ENCODE peak calls at places on chromosomes 1 and 21, in eight cellular contexts. One of them, this sample, is unnamed.

GRCh38 chr1:6996371-6996770 is 211.1 kb downstream of the CAMTA1 start:
- DNase-seq in brain microvascular endothelial cell: no peak
- DNase-seq in BJ: no peak
- DNase-seq in HCT116: no peak
- DNase-seq in cardiac muscle cell: no peak
- DNase-seq in psoas muscle: no peak
- DNase-seq in lung: no peak
- DNase-seq in heart right ventricle: no peak
- DNase-seq in this sample: no peak

GRCh38 chr21:16117851-16118592 is 388.2 kb downstream of the USP25 start:
- DNase-seq in brain microvascular endothelial cell: peak; percentile 51
- DNase-seq in HCT116: no peak
- DNase-seq in heart right ventricle: no peak
- DNase-seq in BJ: peak; percentile 78
- DNase-seq in lung: no peak
- DNase-seq in psoas muscle: no peak
- DNase-seq in cardiac muscle cell: no peak
- DNase-seq in this sample: peak; percentile 5

GRCh38 chr1:116151739-116152576 is 40.8 kb downstream of the MAB21L3 start:
- DNase-seq in BJ: peak; percentile 9
- DNase-seq in cardiac muscle cell: peak; percentile 83
- DNase-seq in brain microvascular endothelial cell: peak; percentile 59
- DNase-seq in HCT116: peak; percentile 26
- DNase-seq in lung: peak; percentile 67
- DNase-seq in heart right ventricle: peak; percentile 70
- DNase-seq in psoas muscle: peak; percentile 84
- DNase-seq in this sample: peak; percentile 14

GRCh38 chr1:117512728-117513321 is 93.0 kb upstream of the TENT5C start:
- DNase-seq in brain microvascular endothelial cell: no peak
- DNase-seq in lung: no peak
- DNase-seq in cardiac muscle cell: peak; percentile 21
- DNase-seq in heart right ventricle: no peak
- DNase-seq in HCT116: no peak
- DNase-seq in BJ: no peak
- DNase-seq in psoas muscle: no peak
- DNase-seq in this sample: no peak

GRCh38 chr1:207056673-207057072 is 3.6 kb downstream of the PFKFB2 start:
- DNase-seq in lung: no peak
- DNase-seq in psoas muscle: no peak
- DNase-seq in cardiac muscle cell: no peak
- DNase-seq in heart right ventricle: no peak
- DNase-seq in HCT116: no peak
- DNase-seq in brain microvascular endothelial cell: no peak
- DNase-seq in BJ: no peak
- DNase-seq in this sample: no peak

GRCh38 chr1:175075572-175076568 is 8.2 kb downstream of the TNN start:
- DNase-seq in cardiac muscle cell: no peak
- DNase-seq in brain microvascular endothelial cell: peak; percentile 38
- DNase-seq in psoas muscle: no peak
- DNase-seq in BJ: no peak
- DNase-seq in lung: no peak
- DNase-seq in HCT116: no peak
- DNase-seq in heart right ventricle: no peak
- DNase-seq in this sample: no peak

GRCh38 chr1:19113362-19114092 is 96.5 kb downstream of the UBR4 start:
- DNase-seq in HCT116: peak; percentile 33
- DNase-seq in lung: no peak
- DNase-seq in brain microvascular endothelial cell: peak; percentile 36
- DNase-seq in psoas muscle: no peak
- DNase-seq in heart right ventricle: no peak
- DNase-seq in BJ: no peak
- DNase-seq in cardiac muscle cell: peak; percentile 22
- DNase-seq in this sample: peak; percentile 23

GRCh38 chr1:202068596-202068995 is 54.1 kb upstream of the GPR37L1 start:
- DNase-seq in cardiac muscle cell: no peak
- DNase-seq in BJ: no peak
- DNase-seq in lung: no peak
- DNase-seq in brain microvascular endothelial cell: no peak
- DNase-seq in HCT116: no peak
- DNase-seq in psoas muscle: no peak
- DNase-seq in heart right ventricle: no peak
- DNase-seq in this sample: no peak

GRCh38 chr1:45334308-45335245 is 5.4 kb upstream of the TOE1 start:
- DNase-seq in heart right ventricle: peak; percentile 51
- DNase-seq in HCT116: no peak
- DNase-seq in brain microvascular endothelial cell: no peak
- DNase-seq in BJ: no peak
- DNase-seq in lung: no peak
- DNase-seq in cardiac muscle cell: no peak
- DNase-seq in psoas muscle: no peak
- DNase-seq in this sample: no peak

GRCh38 chr21:28644762-28645161 is 347.9 kb downstream of the LTN1 start:
- DNase-seq in lung: no peak
- DNase-seq in brain microvascular endothelial cell: no peak
- DNase-seq in heart right ventricle: no peak
- DNase-seq in HCT116: no peak
- DNase-seq in cardiac muscle cell: no peak
- DNase-seq in psoas muscle: no peak
- DNase-seq in BJ: no peak
- DNase-seq in this sample: no peak

GRCh38 chr1:1204425-1204920 is 1.9 kb downstream of the TNFRSF18 start:
- DNase-seq in brain microvascular endothelial cell: no peak
- DNase-seq in psoas muscle: peak; percentile 41
- DNase-seq in BJ: no peak
- DNase-seq in heart right ventricle: no peak
- DNase-seq in HCT116: no peak
- DNase-seq in lung: no peak
- DNase-seq in cardiac muscle cell: no peak
- DNase-seq in this sample: no peak
- H3K27me3 ChIP-seq in brain microvascular endothelial cell: peaks cover 20% of the 10 kb centered on the region
- H3K27me3 ChIP-seq in psoas muscle: peaks cover 57% of the 10 kb centered on the region
- H3K27me3 ChIP-seq in BJ: peaks cover 2% of the 10 kb centered on the region
- H3K27me3 ChIP-seq in heart right ventricle: peaks cover 32% of the 10 kb centered on the region
- H3K27me3 ChIP-seq in HCT116: no peaks in the 10 kb centered on the region
- H3K27me3 ChIP-seq in lung: peaks cover 10% of the 10 kb centered on the region
- H3K27me3 ChIP-seq in cardiac muscle cell: peaks cover 69% of the 10 kb centered on the region
- H3K27me3 ChIP-seq in this sample: peaks cover 20% of the 10 kb centered on the region

GRCh38 chr1:85264150-85264549 is 4.7 kb upstream of the C1orf52 start:
- DNase-seq in heart right ventricle: no peak
- DNase-seq in psoas muscle: no peak
- DNase-seq in lung: no peak
- DNase-seq in BJ: no peak
- DNase-seq in brain microvascular endothelial cell: no peak
- DNase-seq in cardiac muscle cell: no peak
- DNase-seq in HCT116: no peak
- DNase-seq in this sample: no peak

GRCh38 chr1:85267313-85267712 is 7.9 kb upstream of the C1orf52 start:
- DNase-seq in brain microvascular endothelial cell: no peak
- DNase-seq in heart right ventricle: no peak
- DNase-seq in BJ: no peak
- DNase-seq in HCT116: no peak
- DNase-seq in lung: no peak
- DNase-seq in psoas muscle: no peak
- DNase-seq in cardiac muscle cell: no peak
- DNase-seq in this sample: no peak

GRCh38 chr1:85273397-85273796 is 3.0 kb downstream of the BCL10 start:
- DNase-seq in HCT116: no peak
- DNase-seq in cardiac muscle cell: no peak
- DNase-seq in heart right ventricle: no peak
- DNase-seq in lung: no peak
- DNase-seq in psoas muscle: no peak
- DNase-seq in brain microvascular endothelial cell: no peak
- DNase-seq in BJ: no peak
- DNase-seq in this sample: no peak

DNA sequence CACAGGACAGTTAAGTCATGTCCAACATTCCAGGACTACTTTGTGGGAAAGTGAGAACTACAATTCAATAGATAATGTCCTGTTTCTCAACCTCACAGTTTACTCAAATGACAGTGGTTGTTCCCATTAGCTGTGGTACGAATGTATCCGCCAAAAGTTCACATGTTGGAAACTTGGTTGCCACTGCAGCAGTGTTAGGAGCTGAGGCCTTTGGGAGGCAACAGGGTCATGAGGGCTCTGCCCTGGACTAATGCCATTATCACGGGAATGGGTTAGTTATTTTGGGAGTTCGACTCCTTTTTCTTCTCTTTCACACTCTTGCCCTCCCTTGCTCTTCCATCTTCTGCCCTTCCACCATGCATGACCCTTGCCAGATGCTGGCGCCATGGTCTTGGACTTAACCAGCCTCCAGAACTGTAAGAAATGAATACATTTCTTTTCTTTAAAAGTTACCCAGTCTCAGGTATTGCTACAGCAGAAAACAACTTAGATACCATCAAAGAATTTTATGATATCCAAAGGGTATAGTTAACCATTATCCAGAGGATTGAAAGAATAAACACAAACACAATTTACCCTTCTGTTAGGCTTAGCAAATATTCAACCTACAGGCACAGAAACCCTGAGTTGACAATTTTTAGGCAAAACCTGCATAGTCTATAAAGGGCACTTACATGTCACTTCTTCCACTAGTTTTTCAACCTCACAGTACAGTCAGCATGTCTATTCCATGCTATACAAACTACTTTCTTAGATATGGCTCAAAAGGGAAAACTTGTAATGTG is 7.4 kb downstream of the BCL10 start:
- DNase-seq in psoas muscle: no peak
- DNase-seq in cardiac muscle cell: no peak
- DNase-seq in brain microvascular endothelial cell: no peak
- DNase-seq in lung: no peak
- DNase-seq in BJ: no peak
- DNase-seq in heart right ventricle: no peak
- DNase-seq in HCT116: no peak
- DNase-seq in this sample: no peak
- H3K4me3 ChIP-seq in psoas muscle: no peak overlapping the region
- H3K4me3 ChIP-seq in cardiac muscle cell: no peak overlapping the region
- H3K4me3 ChIP-seq in brain microvascular endothelial cell: no peak overlapping the region
- H3K4me3 ChIP-seq in lung: no peak overlapping the region
- H3K4me3 ChIP-seq in BJ: no peak overlapping the region
- H3K4me3 ChIP-seq in heart right ventricle: no peak overlapping the region
- H3K4me3 ChIP-seq in HCT116: no peak overlapping the region
- H3K4me3 ChIP-seq in this sample: no peak overlapping the region

GRCh38 chr1:40096977-40097782 is at the start of gene PPT1:
- DNase-seq in BJ: no peak
- DNase-seq in brain microvascular endothelial cell: peak; percentile 46
- DNase-seq in HCT116: peak; percentile 41
- DNase-seq in psoas muscle: peak; percentile 86
- DNase-seq in heart right ventricle: peak; percentile 68
- DNase-seq in lung: peak; percentile 78
- DNase-seq in cardiac muscle cell: peak; percentile 87
- DNase-seq in this sample: peak; percentile 16
- TF ChIP-seq CTCF in BJ: peak; percentile 40
- TF ChIP-seq CTCF in brain microvascular endothelial cell: peak; percentile 41
- TF ChIP-seq CTCF in HCT116: peak; percentile 13
- TF ChIP-seq CTCF in psoas muscle: no peak
- TF ChIP-seq CTCF in heart right ventricle: peak; percentile 39
- TF ChIP-seq CTCF in lung: no peak
- TF ChIP-seq CTCF in cardiac muscle cell: no peak
- TF ChIP-seq CTCF in this sample: peak; percentile 23

GRCh38 chr1:36124404-36125128 is 456 bp downstream of the COL8A2 start:
- DNase-seq in HCT116: no peak
- DNase-seq in heart right ventricle: no peak
- DNase-seq in lung: no peak
- DNase-seq in BJ: no peak
- DNase-seq in brain microvascular endothelial cell: no peak
- DNase-seq in psoas muscle: no peak
- DNase-seq in cardiac muscle cell: no peak
- DNase-seq in this sample: no peak

GRCh38 chr1:36126797-36127500 is 1.9 kb upstream of the COL8A2 start:
- DNase-seq in HCT116: no peak
- DNase-seq in heart right ventricle: no peak
- DNase-seq in lung: no peak
- DNase-seq in psoas muscle: no peak
- DNase-seq in brain microvascular endothelial cell: no peak
- DNase-seq in cardiac muscle cell: no peak
- DNase-seq in BJ: no peak
- DNase-seq in this sample: no peak

GRCh38 chr1:36128126-36128904 is 3.3 kb upstream of the COL8A2 start:
- DNase-seq in HCT116: no peak
- DNase-seq in brain microvascular endothelial cell: no peak
- DNase-seq in BJ: no peak
- DNase-seq in lung: no peak
- DNase-seq in psoas muscle: no peak
- DNase-seq in heart right ventricle: no peak
- DNase-seq in cardiac muscle cell: no peak
- DNase-seq in this sample: no peak

GRCh38 chr1:36125129-36125991 is at the start of gene COL8A2:
- DNase-seq in lung: no peak
- DNase-seq in HCT116: no peak
- DNase-seq in heart right ventricle: peak; percentile 28
- DNase-seq in psoas muscle: peak; percentile 62
- DNase-seq in cardiac muscle cell: peak; percentile 35
- DNase-seq in brain microvascular endothelial cell: no peak
- DNase-seq in BJ: no peak
- DNase-seq in this sample: no peak

GRCh38 chr1:36126005-36126716 is 1.1 kb upstream of the COL8A2 start:
- DNase-seq in heart right ventricle: no peak
- DNase-seq in brain microvascular endothelial cell: no peak
- DNase-seq in BJ: no peak
- DNase-seq in lung: no peak
- DNase-seq in cardiac muscle cell: no peak
- DNase-seq in psoas muscle: no peak
- DNase-seq in HCT116: no peak
- DNase-seq in this sample: no peak
- H3K27me3 ChIP-seq in heart right ventricle: peaks cover 10% of the 10 kb centered on the region
- H3K27me3 ChIP-seq in brain microvascular endothelial cell: peaks cover 14% of the 10 kb centered on the region
- H3K27me3 ChIP-seq in BJ: peaks cover 3% of the 10 kb centered on the region
- H3K27me3 ChIP-seq in lung: no peaks in the 10 kb centered on the region
- H3K27me3 ChIP-seq in cardiac muscle cell: peaks cover 49% of the 10 kb centered on the region
- H3K27me3 ChIP-seq in psoas muscle: peaks cover 16% of the 10 kb centered on the region
- H3K27me3 ChIP-seq in HCT116: no peaks in the 10 kb centered on the region
- H3K27me3 ChIP-seq in this sample: peaks cover 30% of the 10 kb centered on the region

This sample was measured in kidney epithelial cell.